ENCODE peak calls at places on chromosomes 1 and 21, in nine cellular contexts. A, N, E, J, K, T, O, F and W are unnamed samples.
A peak's percentile ranks its signal among the peaks of the same experiment; 100 is the strongest.

GRCh38 chr1:26284597-26285351 is 4.9 kb downstream of the SH3BGRL3 start:
- DNase-seq in N (peak; percentile 62), E (peak; percentile 94), T (peak; percentile 94), J (peak; percentile 87), O (no peak), K (peak; percentile 85), A (peak; percentile 85), F (peak; percentile 77), W (peak; percentile 82)

GRCh38 chr1:115134850-115135484 is 45.7 kb upstream of the TSPAN2 start:
- DNase-seq in K (no peak), E (no peak), O (no peak), J (peak; percentile 18), T (peak; percentile 87), N (no peak), A (no peak), F (no peak), W (no peak)

GRCh38 chr1:108084866-108085477 is 115.2 kb downstream of the SLC25A24 start:
- DNase-seq in J (no peak), K (no peak), E (no peak), O (no peak), A (no peak), F (no peak), N (no peak), T (no peak), W (no peak)

GRCh38 chr1:38223391-38223790 is 176.8 kb upstream of the POU3F1 start:
- DNase-seq in K (no peak), E (no peak), A (no peak), O (no peak), N (no peak), F (no peak), J (no peak), T (no peak), W (no peak)

GRCh38 chr21:9839011-9839661 is 682.2 kb upstream of the TPTE start:
- DNase-seq in O (no peak), T (no peak), E (peak; percentile 81), F (no peak), N (peak; percentile 37), A (peak; percentile 53), J (no peak), K (no peak), W (no peak)

GRCh38 chr1:211938473-211939080 is 96.8 kb downstream of the INTS7 start:
- DNase-seq in J (no peak), F (no peak), E (no peak), N (no peak), T (no peak), A (no peak), K (no peak), O (no peak), W (no peak)

GRCh38 chr1:174875306-174875705 is 124.4 kb upstream of the CACYBP start:
- DNase-seq in A (peak; percentile 65), O (no peak), F (no peak), T (no peak), E (no peak), J (no peak), K (no peak), N (peak; percentile 85), W (peak; percentile 18)

GRCh38 chr1:192812420-192813209 is 3.8 kb downstream of the RGS2 start:
- DNase-seq in J (peak; percentile 34), N (no peak), T (peak; percentile 34), K (no peak), A (no peak), E (no peak), F (no peak), O (no peak), W (no peak)

GRCh38 chr1:183736391-183736790 is 68.5 kb upstream of the RGL1 start:
- DNase-seq in K (no peak), F (no peak), J (no peak), O (no peak), N (no peak), E (no peak), A (no peak), T (no peak), W (no peak)

GRCh38 chr1:886311-886710 is 37.4 kb upstream of the SAMD11 start:
- DNase-seq in F (no peak), N (no peak), E (no peak), O (no peak), K (no peak), A (no peak), J (no peak), T (no peak), W (no peak)

GRCh38 chr1:11180342-11180744 is 8.8 kb upstream of the ANGPTL7 start:
- DNase-seq in E (no peak), N (no peak), T (peak; percentile 77), K (no peak), J (peak; percentile 67), O (no peak), A (no peak), F (no peak), W (no peak)

DNA sequence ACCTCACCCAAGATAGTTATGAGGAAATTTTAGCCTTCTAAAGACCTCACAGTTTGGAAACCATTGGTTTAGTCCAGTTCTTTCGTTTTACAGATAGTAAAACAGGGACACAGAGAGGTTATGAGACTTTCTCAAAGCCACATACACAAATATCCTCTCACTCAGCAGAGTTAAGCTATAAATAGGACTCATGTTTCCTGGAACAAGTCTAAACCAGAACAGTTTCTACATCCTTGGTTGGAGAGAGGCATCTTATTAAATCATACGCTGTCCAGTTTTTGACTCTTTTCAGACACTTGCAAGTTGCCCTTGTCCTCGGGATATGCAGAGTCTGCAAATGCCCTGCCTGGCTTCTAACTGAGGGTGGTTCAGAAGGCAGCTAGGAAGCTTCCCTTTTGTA is 462.1 kb upstream of the DEPDC1 start:
- DNase-seq in K (no peak), A (no peak), E (no peak), O (no peak), T (no peak), F (no peak), J (no peak), N (no peak), W (no peak)
- H3K9me3 ChIP-seq in K (no peaks in the 10 kb centered on the region), A (no peaks in the 10 kb centered on the region), E (no peaks in the 10 kb centered on the region), O (no peaks in the 10 kb centered on the region), T (no peaks in the 10 kb centered on the region), F (no peaks in the 10 kb centered on the region), J (no peaks in the 10 kb centered on the region), N (no peaks in the 10 kb centered on the region), W (no peaks in the 10 kb centered on the region)

DNA sequence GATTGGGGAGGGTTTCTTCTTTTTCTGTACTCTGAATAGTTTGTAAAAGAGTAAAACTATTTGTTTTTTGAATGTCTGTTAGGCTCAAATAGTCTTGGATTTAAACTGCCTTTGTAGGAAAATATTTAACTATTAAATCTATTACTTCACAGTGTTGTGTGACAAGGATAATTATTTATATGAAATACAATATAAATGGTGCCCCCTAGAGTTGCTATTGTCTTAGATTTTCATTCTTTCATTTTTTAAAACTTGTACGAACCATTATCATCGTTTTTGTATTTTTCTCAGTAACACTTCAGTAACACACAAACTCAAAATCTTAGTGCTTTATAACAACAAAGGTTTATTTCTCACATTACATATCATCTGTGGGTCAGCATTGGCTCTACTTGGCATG is 37.4 kb downstream of the C1orf185 start:
- DNase-seq in K (no peak), N (no peak), E (no peak), J (peak; percentile 11), F (no peak), T (no peak), O (no peak), A (no peak), W (no peak)
- TF ChIP-seq CTCF in K (peak; percentile 35), N (no peak), E (no peak), J (no peak), F (no peak), T (no peak), O (no peak), A (no peak), W (no peak)

GRCh38 chr1:91502138-91502881 is 1.7 kb downstream of the CDC7 start:
- DNase-seq in A (no peak), J (no peak), F (no peak), N (no peak), O (no peak), E (no peak), T (no peak), K (no peak), W (no peak)
- H3K4me3 ChIP-seq in A (no peak overlapping the region), J (peak overlapping the region; percentile 54), F (peak overlapping the region; percentile 67), N (no peak overlapping the region), O (no peak overlapping the region), E (peak overlapping the region; percentile 68), T (peak overlapping the region; percentile 82), K (peak overlapping the region; percentile 71), W (no peak overlapping the region)

DNA sequence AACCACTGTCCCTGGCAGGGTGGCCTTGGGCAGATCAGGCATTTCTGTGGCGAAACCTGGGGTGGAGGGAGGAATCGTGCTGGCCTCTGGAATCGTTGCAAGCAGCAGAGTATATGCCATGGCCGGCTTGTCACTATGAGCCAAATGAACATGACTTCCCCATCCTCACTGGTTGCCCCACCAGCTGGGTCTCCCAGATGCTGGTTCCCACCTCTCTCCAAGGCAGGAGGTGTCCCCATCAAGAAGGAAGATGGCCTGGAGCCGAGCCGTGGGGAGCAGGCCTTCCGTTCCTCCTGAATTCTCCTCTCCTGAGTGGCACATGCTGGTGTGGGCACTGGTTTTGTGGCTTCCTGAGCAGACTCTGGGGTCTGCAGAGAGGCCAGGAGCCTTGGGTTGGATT is 60.2 kb upstream of the ACTRT2 start:
- DNase-seq in A (peak; percentile 16), N (no peak), T (no peak), K (no peak), J (no peak), E (peak; percentile 37), F (no peak), O (no peak), W (no peak)
- H3K9me3 ChIP-seq in A (peaks cover 17% of the 10 kb centered on the region), N (no peaks in the 10 kb centered on the region), T (peaks cover 20% of the 10 kb centered on the region), K (peaks cover 5% of the 10 kb centered on the region), J (no peaks in the 10 kb centered on the region), E (peaks cover 36% of the 10 kb centered on the region), F (peaks cover 10% of the 10 kb centered on the region), O (no peaks in the 10 kb centered on the region), W (no peaks in the 10 kb centered on the region)

DNA sequence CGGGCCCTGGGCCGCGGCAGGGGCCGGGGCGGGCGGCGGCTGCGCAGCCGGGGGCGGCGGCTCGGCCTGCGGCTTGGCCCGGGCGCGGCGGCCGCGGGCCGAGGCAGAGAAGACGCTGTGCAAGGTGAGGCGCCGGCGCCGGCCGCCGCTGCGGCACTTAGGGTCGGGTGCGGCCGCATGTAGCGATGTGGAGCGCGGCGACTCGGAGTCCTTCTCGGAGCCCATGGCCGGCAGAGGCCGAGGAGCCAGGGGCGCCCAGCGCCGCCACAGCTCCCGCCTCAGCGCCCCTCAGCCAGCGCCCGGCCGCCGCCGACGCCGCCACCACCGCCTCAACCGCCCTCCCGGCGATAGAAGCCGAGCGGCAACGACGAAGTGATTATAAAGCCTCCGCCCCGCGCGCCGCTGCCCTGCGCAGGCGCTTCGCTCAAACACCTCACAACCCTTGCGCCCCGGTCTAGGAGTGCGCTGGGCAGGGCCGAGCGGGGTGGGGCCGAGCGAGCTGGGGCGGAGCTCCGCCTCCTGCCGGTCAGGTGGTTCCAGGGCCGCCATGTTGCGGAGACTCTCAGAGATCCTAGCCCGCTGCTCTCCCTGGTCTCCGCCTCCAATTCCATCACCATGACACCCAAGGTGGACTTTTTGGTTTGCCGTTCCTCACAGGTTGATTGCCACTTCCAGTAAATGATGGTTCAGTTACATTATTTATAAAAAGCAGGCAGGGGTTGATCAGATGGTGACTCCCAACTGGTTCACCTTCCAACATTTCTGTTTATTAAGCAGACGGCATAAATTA is at the start of gene RNF19B:
- DNase-seq in E (peak; percentile 100), A (peak; percentile 97), T (peak; percentile 80), F (peak; percentile 97), J (peak; percentile 90), K (peak; percentile 95), O (peak; percentile 94), N (peak; percentile 96), W (peak; percentile 93)
- TF ChIP-seq CTCF in E (peak; percentile 66), A (peak; percentile 13), T (no peak), F (no peak), J (no peak), K (no peak), O (no peak), N (no peak), W (no peak)